ENCODE peak calls at places on chromosomes 7 and 10, in seven cellular contexts. B is neuronal stem cell; S is breast epithelium; A is CD4-positive, CD25-positive, alpha-beta regulatory T cell; Z is left ventricle myocardium inferior; D is naive thymus-derived CD4-positive, alpha-beta T cell; M is heart right ventricle. L is an unnamed sample. For H3K36me3, the result is how much of the 10 kb centered on the place peaks cover.

GRCh38 chr10:132320776-132321469 is 11.1 kb upstream of the LRRC27 start:
- DNase-seq in B (no peak), S (no peak), D (no peak), A (no peak), M (no peak), Z (no peak), L (no peak)

GRCh38 chr7:39406464-39406863 is 159.7 kb upstream of the YAE1 start:
- DNase-seq in B (no peak), M (no peak), A (no peak), D (no peak), Z (no peak), S (no peak), L (no peak)

GRCh38 chr10:15898046-15898445 is 37.7 kb upstream of the MINDY3 start:
- DNase-seq in Z (no peak), M (no peak), A (no peak), D (no peak), S (no peak), B (no peak), L (no peak)

GRCh38 chr7:157438121-157439025 is 101.6 kb downstream of the DNAJB6 start:
- DNase-seq in A (no peak), S (no peak), D (no peak), Z (no peak), M (no peak), B (no peak), L (no peak)

GRCh38 chr10:38118072-38118807 is 24.1 kb downstream of the ZNF37A start:
- DNase-seq in B (no peak), M (no peak), Z (no peak), A (no peak), S (no peak), D (no peak), L (no peak)

GRCh38 chr7:88217675-88218427 is 2.0 kb downstream of the SRI start:
- DNase-seq in A (no peak), S (no peak), Z (no peak), M (no peak), B (no peak), D (no peak), L (no peak)

GRCh38 chr7:45292481-45292880 is 134.9 kb downstream of the RAMP3 start:
- DNase-seq in S (no peak), Z (peak), D (no peak), A (no peak), M (peak), B (no peak), L (no peak)

GRCh38 chr7:7980134-7980533 is 11.5 kb downstream of the GLCCI1 start:
- DNase-seq in M (no peak), S (no peak), D (no peak), Z (no peak), A (no peak), B (no peak), L (no peak)

GRCh38 chr10:48932831-48933670 is 6.6 kb downstream of the LRRC18 start:
- DNase-seq in M (no peak), D (no peak), Z (no peak), A (no peak), B (no peak), S (no peak), L (peak)

GRCh38 chr10:124975977-124976514 is 34.1 kb downstream of the ZRANB1 start:
- DNase-seq in Z (no peak), M (no peak), B (no peak), A (no peak), S (no peak), D (no peak), L (no peak)

GRCh38 chr10:115093776-115094361 is 704 bp downstream of the ATRNL1 start:
- DNase-seq in A (no peak), B (peak), M (no peak), S (no peak), Z (no peak), D (no peak), L (no peak)

GRCh38 chr10:82924711-82925110 is 1049.7 kb downstream of the NRG3 start:
- DNase-seq in A (no peak), Z (no peak), D (no peak), S (no peak), B (no peak), M (no peak), L (no peak)

GRCh38 chr7:47783456-47784240 is 164.6 kb downstream of the PKD1L1 start:
- DNase-seq in B (no peak), D (no peak), M (no peak), Z (no peak), S (no peak), A (no peak), L (peak)

GRCh38 chr10:56269181-56269580 is 91.9 kb downstream of the ZWINT start:
- DNase-seq in D (no peak), M (no peak), Z (no peak), S (no peak), A (no peak), B (no peak), L (no peak)

GRCh38 chr7:76187246-76187645 is 14.4 kb upstream of the SRRM3 start:
- DNase-seq in S (no peak), D (no peak), B (no peak), Z (no peak), A (no peak), M (no peak), L (no peak)

GRCh38 chr7:135678612-135679575 is 16.6 kb downstream of the STMP1 start:
- DNase-seq in A (no peak), Z (no peak), B (no peak), M (peak), D (no peak), S (peak), L (no peak)

GRCh38 chr10:104253106-104253505 is 1.6 kb upstream of the GSTO1 start:
- DNase-seq in D (no peak), A (no peak), B (no peak), M (no peak), Z (no peak), S (no peak), L (no peak)

GRCh38 chr7:34191766-34192550 is 286.6 kb downstream of the BMPER start:
- DNase-seq in Z (no peak), B (peak), M (no peak), A (no peak), S (no peak), D (no peak), L (no peak)

GRCh38 chr10:61761825-61762217 is 99.1 kb downstream of the CABCOCO1 start:
- DNase-seq in D (no peak), S (no peak), B (no peak), A (no peak), Z (no peak), M (no peak), L (no peak)

GRCh38 chr10:95211606-95212279 is 17.7 kb downstream of the ACSM6 start:
- DNase-seq in A (no peak), D (no peak), Z (no peak), B (no peak), M (no peak), S (no peak), L (no peak)

GRCh38 chr10:13219685-13220670 is 14.2 kb downstream of the UCMA start:
- DNase-seq in D (no peak), S (peak), B (no peak), A (no peak), Z (no peak), M (no peak), L (no peak)

GRCh38 chr7:94368371-94368791 is 26.3 kb upstream of the COL1A2 start:
- DNase-seq in D (no peak), S (no peak), A (no peak), Z (no peak), B (no peak), M (peak), L (no peak)

GRCh38 chr10:5532618-5533097 is 7.9 kb downstream of the CALML3 start:
- DNase-seq in M (no peak), B (no peak), A (no peak), S (no peak), Z (no peak), D (no peak), L (no peak)

GRCh38 chr7:143885951-143886350 is 16.0 kb downstream of the TCAF1 start:
- DNase-seq in B (no peak), A (no peak), D (no peak), Z (no peak), S (no peak), M (no peak), L (no peak)

GRCh38 chr10:20254078-20254477 is 437.8 kb downstream of the PLXDC2 start:
- DNase-seq in M (peak), A (no peak), S (no peak), Z (no peak), B (no peak), D (no peak), L (no peak)

GRCh38 chr10:82778908-82779307 is 903.9 kb downstream of the NRG3 start:
- DNase-seq in Z (no peak), S (no peak), A (no peak), M (no peak), D (no peak), B (no peak), L (no peak)

GRCh38 chr7:87506243-87507180 is 31.0 kb upstream of the ABCB4 start:
- DNase-seq in B (no peak), D (no peak), A (no peak), M (no peak), Z (no peak), S (no peak), L (no peak)

GRCh38 chr10:85231534-85232270 is 903.3 kb downstream of the CCSER2 start:
- DNase-seq in S (no peak), D (no peak), M (no peak), A (no peak), B (no peak), Z (no peak), L (no peak)

GRCh38 chr7:157041004-157041403 is 30.5 kb upstream of the MNX1 start:
- DNase-seq in A (no peak), D (no peak), B (no peak), M (no peak), Z (no peak), S (no peak), L (no peak)

GRCh38 chr7:156896388-156897022 is 3.5 kb upstream of the LMBR1 start:
- DNase-seq in D (no peak), A (no peak), B (no peak), M (no peak), S (no peak), Z (no peak), L (no peak)

GRCh38 chr7:93799750-93800357 is 90.7 kb downstream of the TFPI2 start:
- DNase-seq in B (peak), M (no peak), Z (no peak), D (no peak), A (no peak), S (no peak), L (no peak)

GRCh38 chr7:121167971-121168370 is 160.8 kb upstream of the WNT16 start:
- DNase-seq in Z (no peak), B (no peak), S (no peak), D (no peak), A (no peak), M (no peak), L (no peak)

GRCh38 chr10:51832652-51833383 is 133.4 kb upstream of the CSTF2T start:
- DNase-seq in D (no peak), B (no peak), M (no peak), S (peak), A (no peak), Z (no peak), L (peak)

GRCh38 chr10:49151025-49151445 is 17.2 kb upstream of the FAM170B start:
- DNase-seq in Z (no peak), M (no peak), D (no peak), B (no peak), A (no peak), S (no peak), L (no peak)

GRCh38 chr7:2655870-2656614 is 24.3 kb downstream of the TTYH3 start:
- DNase-seq in A (no peak), S (no peak), M (no peak), B (no peak), Z (no peak), D (no peak), L (no peak)

GRCh38 chr7:2651336-2651735 is 19.6 kb downstream of the TTYH3 start:
- DNase-seq in S (no peak), M (no peak), A (no peak), B (no peak), Z (no peak), D (no peak), L (no peak)

GRCh38 chr7:2651847-2652735 is 20.3 kb downstream of the TTYH3 start:
- DNase-seq in M (no peak), Z (no peak), A (no peak), S (no peak), D (no peak), B (no peak), L (no peak)

GRCh38 chr7:2652736-2653060 is 20.9 kb downstream of the TTYH3 start:
- DNase-seq in S (no peak), A (no peak), M (no peak), Z (no peak), B (no peak), D (no peak), L (no peak)

GRCh38 chr7:2654059-2654458 is 22.3 kb downstream of the TTYH3 start:
- DNase-seq in M (no peak), S (no peak), A (no peak), B (no peak), Z (no peak), D (no peak), L (no peak)
- H3K36me3 ChIP-seq in M (half or more), S (under half), A (under half), B (half or more), Z (under half), D (under half), L (half or more)

GRCh38 chr7:1322240-1323110 is 89.8 kb downstream of the UNCX start:
- DNase-seq in Z (no peak), B (no peak), D (no peak), M (no peak), S (no peak), A (no peak), L (no peak)
- H3K27ac ChIP-seq in Z (no peak), B (no peak), D (no peak), M (no peak), S (no peak), A (no peak), L (no peak)

DNA sequence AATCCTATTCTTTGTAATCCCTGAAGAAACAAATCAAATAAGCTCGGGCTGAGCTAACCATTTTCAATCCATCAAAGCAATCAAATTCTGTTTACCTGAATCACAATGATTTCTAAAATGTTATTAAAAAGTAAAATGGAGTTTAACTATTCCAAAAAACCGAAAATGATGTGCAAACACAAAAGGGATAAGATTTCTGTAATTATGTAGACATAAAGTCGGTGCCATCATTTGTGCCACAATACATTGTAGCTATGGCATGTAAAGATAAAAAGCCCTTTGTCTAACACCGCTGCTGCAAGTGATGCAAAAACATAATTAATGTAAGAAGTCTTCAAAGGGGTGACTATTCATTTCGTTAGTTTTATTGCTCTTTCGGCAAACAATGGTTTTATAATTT is 125.1 kb upstream of the FAM204A start:
- DNase-seq in Z (no peak), S (no peak), M (no peak), D (no peak), A (no peak), B (no peak), L (no peak)
- H3K4me3 ChIP-seq in Z (no peak), S (no peak), M (no peak), D (no peak), A (no peak), B (no peak), L (no peak)

DNA sequence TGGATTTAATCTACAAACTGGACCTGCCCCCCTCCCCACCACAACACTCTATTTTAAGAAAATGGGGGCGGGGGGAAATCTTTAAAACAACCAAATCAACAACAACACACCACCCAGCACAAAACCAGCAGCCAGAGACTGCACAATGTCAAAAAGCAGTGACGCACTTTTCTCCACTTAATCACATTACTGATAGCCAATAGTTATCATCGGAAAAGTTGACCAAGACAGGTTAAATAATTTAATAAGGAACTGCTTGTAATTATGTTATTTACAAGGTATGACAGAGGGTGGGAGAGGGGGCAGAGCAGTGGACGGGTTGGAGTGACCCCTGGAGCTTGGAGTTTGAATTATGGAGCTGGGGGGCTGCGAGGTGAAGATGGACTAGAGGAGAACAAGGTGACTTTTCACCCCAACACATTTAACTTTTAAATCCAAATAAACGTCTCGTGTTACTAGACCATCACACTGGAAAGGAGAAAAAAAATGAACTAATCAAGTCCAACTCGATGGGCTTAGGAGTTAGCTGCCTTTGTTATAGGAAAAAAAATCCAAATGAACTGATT is 2.7 kb downstream of the EBF3 start:
- DNase-seq in A (no peak), Z (no peak), B (peak), M (no peak), S (no peak), D (no peak), L (no peak)
- H3K36me3 ChIP-seq in A (under half), Z (under half), B (under half), M (under half), S (under half), D (under half), L (under half)

GRCh38 chr7:115099906-115100305 is 178.0 kb downstream of the MDFIC start:
- DNase-seq in B (no peak), D (no peak), S (no peak), Z (no peak), M (no peak), A (no peak), L (peak)
- H3K27ac ChIP-seq in B (no peak), D (no peak), S (no peak), Z (no peak), M (no peak), A (no peak), L (peak)

DNA sequence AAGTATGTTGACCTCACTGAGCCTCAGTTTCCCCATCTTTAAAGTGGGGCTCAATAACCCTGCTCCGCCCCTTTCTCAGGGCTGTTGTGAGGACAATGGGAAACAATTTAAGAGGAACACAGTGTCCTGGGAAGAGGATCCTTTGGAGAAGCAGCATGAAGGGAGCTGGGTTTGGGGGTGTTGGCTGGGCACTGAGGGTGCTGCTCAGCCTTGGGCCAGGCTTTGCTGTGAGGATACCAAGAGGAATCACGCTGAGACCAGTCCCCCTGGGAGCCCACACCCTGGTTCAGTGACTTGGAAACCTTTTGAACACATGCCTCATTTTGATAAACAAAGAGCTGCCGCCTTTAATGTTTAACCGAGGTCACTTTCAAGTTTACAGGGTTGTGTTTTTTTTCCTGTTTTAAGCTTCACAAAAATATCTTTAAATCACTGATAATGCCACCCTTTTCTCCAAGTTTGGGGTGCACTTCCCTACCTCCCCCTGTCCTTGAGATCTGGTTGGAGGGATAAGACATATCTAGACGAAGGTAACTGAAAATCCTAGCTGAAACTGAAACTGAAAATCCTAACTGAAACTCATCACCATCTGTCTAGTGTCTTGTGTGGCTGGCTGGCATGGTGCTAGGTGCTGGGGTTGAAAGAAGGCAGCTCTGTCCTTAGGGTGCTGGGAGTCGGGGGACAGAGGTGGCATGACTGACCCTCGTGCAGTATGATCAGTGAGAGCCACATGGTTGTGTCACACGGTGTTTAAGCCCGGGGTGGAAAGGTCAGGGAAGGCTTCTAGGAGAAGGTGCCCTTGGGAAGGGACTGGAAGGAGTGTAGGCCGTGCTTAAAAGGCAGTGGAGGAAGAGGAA is 27.7 kb downstream of the ZNF775 start:
- DNase-seq in B (no peak), D (no peak), Z (no peak), M (no peak), A (no peak), S (no peak), L (no peak)
- H3K4me3 ChIP-seq in B (no peak), D (peak), Z (peak), M (peak), A (peak), S (peak), L (no peak)